ENCODE peak calls at places on chromosomes 4 and X, in seven cellular contexts. J is aorta, C is AG09309, X is fibroblast of lung, R is OCI-LY7, K is AG10803, I is IMR-90. M is an unnamed sample.

GRCh38 chr4:89410687-89411086 is 103.1 kb upstream of the GPRIN3 start:
- DNase-seq in J (no peak), C (peak), X (peak), R (no peak), K (peak), I (peak), M (no peak)

GRCh38 chr4:63049726-63050125 is 1359.5 kb downstream of the TECRL start:
- DNase-seq in J (no peak), C (no peak), X (no peak), R (no peak), K (no peak), I (no peak), M (no peak)

GRCh38 chr4:183906736-183907651 is 1.9 kb downstream of the STOX2 start:
- DNase-seq in J (no peak), C (no peak), X (no peak), R (no peak), K (no peak), I (no peak), M (no peak)

GRCh38 chr4:54861201-54861600 is 203.4 kb downstream of the KIT start:
- DNase-seq in J (no peak), C (no peak), X (no peak), R (no peak), K (no peak), I (no peak), M (no peak)

GRCh38 chrX:50838820-50839600 is 25.0 kb upstream of the SHROOM4 start:
- DNase-seq in J (no peak), C (no peak), X (peak), R (no peak), K (peak), I (no peak), M (no peak)

GRCh38 chr4:187167126-187167525 is 443.5 kb upstream of the FAT1 start:
- DNase-seq in J (no peak), C (no peak), X (no peak), R (no peak), K (no peak), I (no peak), M (no peak)

GRCh38 chr4:26854701-26855100 is 5.9 kb upstream of the STIM2 start:
- DNase-seq in J (no peak), C (no peak), X (no peak), R (no peak), K (no peak), I (no peak), M (no peak)

GRCh38 chr4:118173126-118173525 is 138.8 kb downstream of the NDST3 start:
- DNase-seq in J (no peak), C (no peak), X (no peak), R (no peak), K (peak), I (peak), M (no peak)

GRCh38 chr4:40152642-40153041 is 44.2 kb upstream of the RHOH start:
- DNase-seq in J (no peak), C (no peak), X (no peak), R (no peak), K (no peak), I (no peak), M (peak)

GRCh38 chr4:114286275-114286674 is 306.8 kb upstream of the ARSJ start:
- DNase-seq in J (no peak), C (no peak), X (peak), R (no peak), K (no peak), I (peak), M (no peak)

GRCh38 chr4:170420255-170420693 is 330.5 kb upstream of the AADAT start:
- DNase-seq in J (no peak), C (no peak), X (peak), R (peak), K (peak), I (peak), M (no peak)

GRCh38 chr4:140372607-140373327 is 679 bp upstream of the SCOC start:
- DNase-seq in J (no peak), C (no peak), X (peak), R (peak), K (peak), I (peak), M (peak)

GRCh38 chrX:100662791-100663190 is 18.8 kb downstream of the SRPX2 start:
- DNase-seq in J (no peak), C (no peak), X (peak), R (no peak), K (no peak), I (peak), M (no peak)

GRCh38 chrX:20412871-20413486 is 146.3 kb upstream of the RPS6KA3 start:
- DNase-seq in J (no peak), C (no peak), X (no peak), R (peak), K (no peak), I (no peak), M (peak)

GRCh38 chr4:15354358-15354757 is 73.5 kb upstream of the C1QTNF7 start:
- DNase-seq in J (no peak), C (no peak), X (no peak), R (no peak), K (no peak), I (no peak), M (no peak)

GRCh38 chr4:153522800-153523089 is 56.6 kb downstream of the TMEM131L start:
- DNase-seq in J (no peak), C (no peak), X (no peak), R (peak), K (no peak), I (no peak), M (no peak)

GRCh38 chrX:28586891-28587635 is at the start of gene IL1RAPL1:
- DNase-seq in J (no peak), C (no peak), X (peak), R (no peak), K (peak), I (peak), M (no peak)

GRCh38 chr4:106430797-106431196 is 62.2 kb upstream of the GIMD1 start:
- DNase-seq in J (no peak), C (no peak), X (no peak), R (no peak), K (no peak), I (no peak), M (no peak)

GRCh38 chrX:9871871-9872270 is 85.6 kb downstream of the SHROOM2 start:
- DNase-seq in J (no peak), C (peak), X (no peak), R (no peak), K (peak), I (peak), M (no peak)

GRCh38 chrX:153669174-153669890 is 4.3 kb downstream of the PNCK start:
- DNase-seq in J (peak), C (no peak), X (no peak), R (peak), K (no peak), I (no peak), M (peak)

GRCh38 chr4:117064297-117064696 is 21.1 kb downstream of the TRAM1L1 start:
- DNase-seq in J (no peak), C (no peak), X (peak), R (no peak), K (no peak), I (peak), M (no peak)

GRCh38 chrX:39439910-39440733 is 638.9 kb downstream of the MID1IP1 start:
- DNase-seq in J (no peak), C (no peak), X (no peak), R (no peak), K (no peak), I (no peak), M (peak)

GRCh38 chrX:38124000-38124399 is 96.7 kb downstream of the SRPX start:
- DNase-seq in J (no peak), C (no peak), X (no peak), R (no peak), K (no peak), I (no peak), M (no peak)

GRCh38 chrX:50877310-50877709 is 33.2 kb upstream of the BMP15 start:
- DNase-seq in J (no peak), C (peak), X (peak), R (no peak), K (peak), I (no peak), M (no peak)

GRCh38 chr4:42282081-42282901 is 115.0 kb upstream of the SHISA3 start:
- DNase-seq in J (no peak), C (no peak), X (peak), R (peak), K (peak), I (peak), M (peak)

GRCh38 chr4:31983246-31983645 is 1263.1 kb downstream of the PCDH7 start:
- DNase-seq in J (no peak), C (no peak), X (no peak), R (no peak), K (no peak), I (no peak), M (no peak)

GRCh38 chr4:119103263-119103662 is 32.4 kb upstream of the MYOZ2 start:
- DNase-seq in J (peak), C (peak), X (peak), R (no peak), K (peak), I (peak), M (no peak)

GRCh38 chrX:47746446-47746845 is 87.5 kb upstream of the UXT start:
- DNase-seq in J (no peak), C (no peak), X (no peak), R (no peak), K (no peak), I (no peak), M (no peak)

GRCh38 chr4:102169345-102169744 is 175.9 kb downstream of the SLC39A8 start:
- DNase-seq in J (no peak), C (no peak), X (peak), R (no peak), K (peak), I (no peak), M (no peak)

DNA sequence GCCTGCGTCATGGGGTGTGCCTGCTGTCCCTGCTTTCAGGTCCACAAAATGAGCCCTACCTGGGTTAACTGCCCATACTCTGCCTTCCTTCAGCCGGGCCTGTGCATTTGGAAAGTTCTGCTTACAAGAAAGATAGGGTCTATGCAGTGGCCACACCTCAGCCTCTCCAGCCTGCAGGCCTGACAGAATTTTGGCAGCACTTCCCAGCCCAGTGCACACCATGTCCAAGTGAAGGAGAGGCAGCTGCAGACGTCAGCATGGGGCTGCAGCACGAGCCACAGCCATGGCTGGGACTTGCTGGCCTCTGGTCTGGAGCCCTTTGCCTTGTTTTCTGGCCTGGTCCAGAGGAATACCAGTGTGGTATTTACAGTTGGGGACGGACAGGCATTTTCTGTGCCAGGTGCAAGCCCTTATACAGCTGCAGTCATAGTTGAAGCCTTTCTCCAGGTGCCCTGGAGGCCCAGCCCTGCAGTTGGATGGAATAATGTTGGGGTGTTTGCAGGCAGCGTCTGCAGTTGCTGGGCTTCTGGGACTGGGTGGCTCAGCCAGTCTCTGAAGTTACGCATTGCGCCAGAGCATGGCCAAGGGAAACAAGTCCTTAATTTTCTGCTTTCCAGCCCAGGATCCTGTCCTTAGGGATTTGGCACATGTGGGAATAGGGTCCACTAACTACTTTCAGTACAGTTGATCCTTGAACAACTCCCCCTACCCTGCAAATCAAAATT is 26.2 kb downstream of the JADE1 start:
- DNase-seq in J (no peak), C (no peak), X (peak), R (no peak), K (no peak), I (no peak), M (no peak)
- H3K4me3 ChIP-seq in J (no peak), C (no peak), X (no peak), R (no peak), K (no peak), I (no peak), M (no peak)

GRCh38 chr4:17781831-17782287 is 438 bp upstream of the FAM184B start:
- DNase-seq in J (no peak), C (no peak), X (no peak), R (no peak), K (no peak), I (no peak), M (no peak)
- H3K4me3 ChIP-seq in J (no peak), C (peak), X (peak), R (no peak), K (peak), I (peak), M (no peak)

DNA sequence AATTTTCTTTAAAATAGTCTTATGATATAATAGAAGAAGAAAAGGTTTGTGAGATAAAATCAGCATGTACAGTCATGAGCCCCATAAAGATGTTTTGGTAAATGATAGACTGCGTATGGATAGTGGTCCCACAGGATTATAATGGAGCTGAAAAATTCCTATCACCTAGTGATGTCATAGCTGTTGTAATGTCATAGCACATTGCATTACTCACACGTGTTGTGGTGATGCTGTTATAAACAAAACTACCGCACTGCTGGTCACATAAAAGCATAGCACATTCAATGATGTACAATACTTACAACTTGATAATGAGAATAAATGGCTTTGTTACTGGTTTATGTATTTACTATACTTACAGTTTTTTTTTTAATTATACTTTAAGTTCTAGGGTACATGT is 715.2 kb upstream of the HTR2C start:
- DNase-seq in J (no peak), C (no peak), X (no peak), R (no peak), K (no peak), I (no peak), M (no peak)
- H3K4me3 ChIP-seq in J (no peak), C (no peak), X (no peak), R (no peak), K (no peak), I (no peak), M (no peak)

GRCh38 chr4:1872918-1873269 is 1.7 kb downstream of the NSD2 start:
- DNase-seq in J (no peak), C (no peak), X (peak), R (peak), K (peak), I (peak), M (no peak)
- H3K4me3 ChIP-seq in J (no peak), C (peak), X (peak), R (peak), K (peak), I (peak), M (peak)

GRCh38 chr4:9685692-9686091 is 95.7 kb upstream of the DRD5 start:
- DNase-seq in J (no peak), C (no peak), X (no peak), R (no peak), K (no peak), I (no peak), M (no peak)

DNA sequence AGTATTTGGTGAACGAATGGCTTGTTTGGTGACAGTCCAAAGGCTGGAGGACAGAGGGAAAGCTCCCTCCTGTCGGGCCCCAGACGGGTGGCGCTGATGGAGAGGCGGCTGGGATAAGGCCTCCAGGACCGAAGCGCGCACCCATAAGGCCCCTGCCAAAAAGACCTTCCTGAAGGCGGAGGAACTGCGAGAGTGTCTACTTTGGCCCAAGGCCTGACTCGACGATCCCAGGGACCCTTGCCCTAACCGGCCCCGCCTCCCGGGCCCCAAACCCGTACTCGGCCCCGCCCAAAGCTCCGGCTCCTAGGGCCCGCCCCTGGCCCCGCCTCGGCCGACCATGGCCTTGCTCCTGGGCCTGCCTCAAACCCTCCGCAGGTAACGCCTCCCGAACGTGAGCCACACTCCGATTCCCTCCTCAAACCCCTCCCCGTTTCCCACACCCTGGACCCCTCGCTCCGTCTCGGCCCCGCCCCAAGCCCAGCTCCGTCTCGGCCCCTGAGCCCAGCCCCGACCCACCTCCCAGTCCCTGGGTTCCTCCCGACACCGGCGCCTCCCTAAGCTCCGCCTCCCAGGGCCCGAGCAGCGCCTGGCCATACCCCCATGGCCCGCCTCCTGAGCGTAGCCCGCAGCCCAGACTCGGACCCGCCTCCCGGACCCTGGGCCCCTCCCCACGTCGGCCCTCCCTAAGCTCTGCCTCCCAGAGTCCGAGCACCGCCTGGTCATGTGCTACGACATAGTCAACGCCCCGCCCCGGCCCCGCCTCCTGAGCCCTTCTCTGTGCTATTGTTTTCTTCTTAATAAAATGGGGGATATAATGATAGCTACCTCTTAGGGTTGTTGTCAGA is 90.0 kb upstream of the DRD5 start:
- DNase-seq in J (peak), C (no peak), X (peak), R (peak), K (peak), I (peak), M (peak)
- H3K4me3 ChIP-seq in J (peak), C (peak), X (peak), R (peak), K (peak), I (peak), M (peak)

GRCh38 chrX:2931155-2931554 is 2.0 kb upstream of the ARSD start:
- DNase-seq in J (no peak), C (no peak), X (no peak), R (no peak), K (no peak), I (no peak), M (no peak)

GRCh38 chrX:2926664-2927275 is 2.4 kb downstream of the ARSD start:
- DNase-seq in J (no peak), C (no peak), X (no peak), R (no peak), K (no peak), I (no peak), M (no peak)

GRCh38 chrX:2931612-2932011 is 2.5 kb upstream of the ARSD start:
- DNase-seq in J (no peak), C (no peak), X (no peak), R (no peak), K (no peak), I (no peak), M (no peak)

GRCh38 chrX:2928583-2929434 is at the start of gene ARSD:
- DNase-seq in J (peak), C (peak), X (peak), R (no peak), K (peak), I (peak), M (peak)

DNA sequence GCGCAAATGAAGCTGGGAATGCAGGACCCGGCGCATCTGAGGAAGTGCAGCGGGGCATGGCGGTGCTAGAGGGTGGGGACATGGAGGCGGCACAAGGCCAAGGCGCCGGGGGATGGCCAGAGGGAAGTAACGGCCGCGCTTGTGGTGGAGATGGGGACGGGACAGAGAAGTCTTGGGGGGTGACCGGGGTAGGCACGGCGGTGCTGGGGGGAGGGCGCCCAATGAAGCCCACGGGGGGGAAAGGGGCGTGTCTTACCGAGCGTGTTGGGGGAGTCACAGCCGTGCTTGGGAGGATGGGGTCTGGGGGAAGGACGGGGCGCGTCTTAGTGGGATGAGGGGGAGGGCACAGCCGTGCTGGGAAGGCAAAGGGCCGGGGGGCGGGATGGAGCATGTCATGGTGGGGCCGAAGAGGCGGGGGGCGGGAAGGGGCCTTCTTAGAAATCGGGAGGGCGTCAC is 984 bp downstream of the ARSD start:
- DNase-seq in J (peak), C (no peak), X (peak), R (no peak), K (no peak), I (peak), M (no peak)
- H3K4me3 ChIP-seq in J (peak), C (peak), X (peak), R (no peak), K (peak), I (peak), M (no peak)

DNA sequence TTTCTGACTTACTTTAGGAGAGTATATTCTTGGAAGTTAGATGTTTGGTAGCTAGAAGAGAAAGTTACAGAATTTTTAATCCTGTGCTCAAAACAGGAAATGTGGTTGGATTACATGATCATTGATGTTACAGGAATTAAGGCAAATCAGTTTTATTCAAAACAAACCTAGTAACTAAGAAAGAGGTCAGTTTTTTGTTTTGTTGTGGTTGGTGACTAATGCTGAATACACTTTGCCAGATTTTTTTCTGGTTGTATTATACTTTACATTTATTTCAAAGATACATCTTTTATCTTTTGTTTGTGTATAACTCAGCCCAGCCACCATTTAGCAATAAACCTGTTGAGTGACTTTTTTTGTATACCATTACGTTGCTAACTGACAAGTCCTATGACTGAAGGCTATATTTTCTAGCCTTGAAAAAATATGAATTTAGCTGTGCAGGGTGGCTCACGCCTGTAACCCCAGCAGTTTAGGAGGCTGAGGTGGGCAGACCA is 116.7 kb downstream of the KLHL8 start:
- DNase-seq in J (no peak), C (peak), X (peak), R (no peak), K (peak), I (peak), M (peak)
- H3K4me3 ChIP-seq in J (no peak), C (no peak), X (no peak), R (no peak), K (no peak), I (no peak), M (peak)

M was measured in CD4-positive, CD25-positive, alpha-beta regulatory T cell.